ENCODE peak calls at places on chromosome 9, in five cellular contexts. R is NB4; K is stimulated activated CD4-positive, alpha-beta T cell treated with anti-CD3 and anti-CD28 coated beads, Interleukin-12 subunit alpha, Interleukin-12 subunit beta, amount 100 ng/mL, for 4 hours; B is naive thymus-derived CD8-positive, alpha-beta T cell; T is NCI-H774. Y is an unnamed sample.

GRCh38 chr9:78542491-78543175 is 245.7 kb downstream of the PSAT1 start:
- DNase-seq in R (no peak), T (no peak), B (no peak), K (no peak), Y (no peak)

GRCh38 chr9:123399803-123400378 is 43.9 kb downstream of the CRB2 start:
- DNase-seq in K (no peak), R (peak; percentile 29), T (no peak), B (no peak), Y (no peak)

GRCh38 chr9:36169166-36169565 is at the start of gene CCIN:
- DNase-seq in B (no peak), K (no peak), T (no peak), R (no peak), Y (no peak)

GRCh38 chr9:15403155-15403554 is 19.5 kb upstream of the SNAPC3 start:
- DNase-seq in B (no peak), T (no peak), R (peak; percentile 73), K (no peak), Y (no peak)

GRCh38 chr9:130183133-130183762 is 11.0 kb downstream of the NCS1 start:
- DNase-seq in B (no peak), K (no peak), R (no peak), T (no peak), Y (no peak)

GRCh38 chr9:69122391-69123141 is 51.5 kb upstream of the TJP2 start:
- DNase-seq in T (peak; percentile 75), K (no peak), B (no peak), R (no peak), Y (no peak)

GRCh38 chr9:135046156-135047025 is 41.1 kb upstream of the OLFM1 start:
- DNase-seq in B (no peak), R (no peak), K (no peak), T (no peak), Y (no peak)

GRCh38 chr9:93890436-93890935 is 64.7 kb downstream of the BARX1 start:
- DNase-seq in K (no peak), B (no peak), R (no peak), T (no peak), Y (peak; percentile 10)

GRCh38 chr9:135080286-135081263 is 6.9 kb upstream of the OLFM1 start:
- DNase-seq in K (no peak), B (no peak), R (no peak), T (no peak), Y (no peak)

Y was measured in CD14-positive monocyte.